ENCODE peak calls at places on chromosomes 2 and 18, in seven cellular contexts. B, R, W, U, J, O and N are unnamed samples.
A peak's percentile ranks its signal among the peaks of the same experiment; 100 is the strongest.

GRCh38 chr2:2877427-2877826 is 500.2 kb downstream of the EIPR1 start:
- DNase-seq in W (no peak), U (no peak), J (no peak), B (no peak), O (no peak), R (no peak), N (peak; percentile 55)

GRCh38 chr18:61703508-61703907 is 189.3 kb downstream of the RNF152 start:
- DNase-seq in O (no peak), W (no peak), R (no peak), J (no peak), U (no peak), B (no peak), N (no peak)

GRCh38 chr18:79819951-79820351 is 22.2 kb downstream of the KCNG2 start:
- DNase-seq in J (no peak), U (no peak), R (no peak), O (peak; percentile 38), W (no peak), B (no peak), N (no peak)

GRCh38 chr18:2716394-2717326 is 61.1 kb downstream of the SMCHD1 start:
- DNase-seq in B (no peak), U (no peak), J (no peak), O (no peak), W (no peak), R (no peak), N (no peak)

GRCh38 chr2:68453761-68454360 is 13.2 kb downstream of the FBXO48 start:
- DNase-seq in O (no peak), W (no peak), U (no peak), R (no peak), J (no peak), B (no peak), N (no peak)

GRCh38 chr2:33395660-33396249 is 80.7 kb upstream of the RASGRP3 start:
- DNase-seq in W (peak; percentile 63), R (no peak), U (no peak), O (peak; percentile 52), B (peak; percentile 45), J (peak; percentile 78), N (no peak)

GRCh38 chr2:152500777-152501176 is 165.8 kb downstream of the FMNL2 start:
- DNase-seq in O (no peak), W (no peak), U (no peak), R (no peak), J (no peak), B (no peak), N (no peak)

GRCh38 chr2:161100216-161100615 is 60.0 kb upstream of the TANK start:
- DNase-seq in R (no peak), W (no peak), O (no peak), J (no peak), B (no peak), U (no peak), N (no peak)

GRCh38 chr2:192161670-192162290 is 33.0 kb downstream of the TMEFF2 start:
- DNase-seq in O (no peak), U (no peak), B (no peak), W (no peak), R (no peak), J (no peak), N (no peak)

GRCh38 chr2:10234409-10235094 is 68.2 kb upstream of the HPCAL1 start:
- DNase-seq in R (no peak), U (peak; percentile 31), J (no peak), B (no peak), W (no peak), O (no peak), N (no peak)

GRCh38 chr18:22391571-22392359 is 25.9 kb downstream of the CTAGE1 start:
- DNase-seq in R (no peak), B (no peak), O (peak; percentile 67), W (peak; percentile 63), U (no peak), J (peak; percentile 23), N (no peak)

GRCh38 chr2:33597026-33597425 is 2.1 kb downstream of the FAM98A start:
- DNase-seq in R (no peak), W (no peak), B (no peak), U (no peak), O (no peak), J (no peak), N (no peak)

GRCh38 chr2:167844714-167845530 is 402.5 kb downstream of the STK39 start:
- DNase-seq in R (no peak), W (no peak), J (peak; percentile 3), B (no peak), U (no peak), O (no peak), N (no peak)

GRCh38 chr2:173797586-173798263 is 167.4 kb downstream of the SP3 start:
- DNase-seq in B (no peak), O (no peak), U (no peak), R (no peak), J (no peak), W (no peak), N (no peak)

GRCh38 chr2:216932806-216933579 is 73.1 kb upstream of the TNP1 start:
- DNase-seq in J (no peak), B (no peak), W (no peak), U (no peak), O (no peak), R (no peak), N (no peak)

GRCh38 chr2:217948897-217949296 is 53.9 kb downstream of the TNS1 start:
- DNase-seq in O (no peak), J (no peak), U (no peak), W (no peak), R (no peak), B (no peak), N (no peak)

GRCh38 chr2:24697792-24698191 is 95.4 kb downstream of the PTRHD1 start:
- DNase-seq in U (no peak), B (no peak), J (no peak), W (no peak), R (no peak), O (no peak), N (no peak)

GRCh38 chr2:102304711-102305591 is 6.4 kb upstream of the IL1RL1 start:
- DNase-seq in W (no peak), U (no peak), R (no peak), B (no peak), J (no peak), O (peak; percentile 6), N (no peak)

GRCh38 chr2:120611961-120612360 is 123.7 kb upstream of the GLI2 start:
- DNase-seq in R (no peak), W (peak; percentile 15), B (no peak), U (no peak), O (no peak), J (no peak), N (no peak)

GRCh38 chr2:120611016-120611415 is 124.7 kb upstream of the GLI2 start:
- DNase-seq in B (no peak), U (no peak), W (peak; percentile 23), R (no peak), O (no peak), J (no peak), N (no peak)

GRCh38 chr2:120607506-120607905 is 128.2 kb upstream of the GLI2 start:
- DNase-seq in U (peak; percentile 14), W (peak; percentile 16), B (no peak), R (no peak), O (no peak), J (no peak), N (no peak)

GRCh38 chr2:120607996-120608395 is 127.7 kb upstream of the GLI2 start:
- DNase-seq in U (peak; percentile 32), R (no peak), W (peak; percentile 33), B (no peak), J (no peak), O (no peak), N (no peak)

DNA sequence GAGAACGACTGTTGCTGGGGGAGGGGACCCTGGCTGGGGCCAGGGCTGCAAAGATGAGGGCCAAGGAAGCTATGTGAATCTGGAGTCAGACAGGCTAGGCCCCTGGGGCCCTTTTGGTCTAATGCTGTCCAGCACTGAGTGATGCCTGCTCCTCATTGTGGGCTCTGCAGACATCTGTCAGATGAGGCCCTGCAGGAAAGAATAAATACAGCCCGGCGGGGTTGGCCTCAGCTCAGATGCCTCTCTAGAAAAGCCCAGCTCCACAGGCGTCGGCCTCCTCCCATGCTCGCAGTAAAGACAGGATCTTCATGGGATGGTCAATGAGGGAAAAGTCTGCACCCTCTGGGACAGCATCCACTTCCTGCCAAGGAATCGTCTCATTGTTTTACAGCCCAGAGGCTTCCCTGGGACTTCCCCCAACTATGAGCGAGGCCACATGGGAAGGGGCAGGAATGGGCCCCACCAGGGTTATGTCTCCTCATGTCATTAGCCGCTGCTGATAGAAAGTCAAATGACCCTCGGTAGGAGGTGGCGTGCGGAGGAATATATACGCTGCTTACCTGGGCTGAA is 125.8 kb upstream of the GLI2 start:
- DNase-seq in U (no peak), O (no peak), J (no peak), R (no peak), B (no peak), W (peak; percentile 12), N (no peak)
- H3K27ac ChIP-seq in U (no peak overlapping the region), O (no peak overlapping the region), J (no peak overlapping the region), R (no peak overlapping the region), B (no peak overlapping the region), W (no peak overlapping the region), N (no peak overlapping the region)

GRCh38 chr18:13175266-13175665 is 43.3 kb upstream of the LDLRAD4 start:
- DNase-seq in U (no peak), W (no peak), O (no peak), J (no peak), R (no peak), B (no peak), N (no peak)
- H3K27ac ChIP-seq in U (no peak overlapping the region), W (no peak overlapping the region), O (no peak overlapping the region), J (no peak overlapping the region), R (no peak overlapping the region), B (no peak overlapping the region), N (no peak overlapping the region)

GRCh38 chr2:189163889-189164288 is 15.7 kb downstream of the COL5A2 start:
- DNase-seq in J (no peak), B (no peak), R (no peak), U (no peak), O (no peak), W (no peak), N (no peak)
- H3K27ac ChIP-seq in J (peak overlapping the region; percentile 55), B (no peak overlapping the region), R (no peak overlapping the region), U (no peak overlapping the region), O (no peak overlapping the region), W (peak overlapping the region; percentile 70), N (no peak overlapping the region)

GRCh38 chr18:6055711-6056110 is 160.4 kb upstream of the TMEM200C start:
- DNase-seq in J (no peak), B (no peak), W (no peak), U (no peak), R (no peak), O (no peak), N (no peak)
- H3K27ac ChIP-seq in J (peak overlapping the region; percentile 58), B (no peak overlapping the region), W (no peak overlapping the region), U (no peak overlapping the region), R (no peak overlapping the region), O (no peak overlapping the region), N (no peak overlapping the region)

GRCh38 chr2:165624139-165624803 is 154.8 kb downstream of the CSRNP3 start:
- DNase-seq in B (no peak), J (no peak), U (no peak), R (no peak), W (no peak), O (no peak), N (no peak)
- H3K27ac ChIP-seq in B (no peak overlapping the region), J (no peak overlapping the region), U (no peak overlapping the region), R (no peak overlapping the region), W (no peak overlapping the region), O (no peak overlapping the region), N (no peak overlapping the region)

GRCh38 chr2:53403836-53404413 is 363.7 kb upstream of the CHAC2 start:
- DNase-seq in W (no peak), U (no peak), O (no peak), J (peak; percentile 56), B (no peak), R (no peak), N (no peak)
- H3K27ac ChIP-seq in W (no peak overlapping the region), U (no peak overlapping the region), O (no peak overlapping the region), J (peak overlapping the region; percentile 49), B (no peak overlapping the region), R (no peak overlapping the region), N (no peak overlapping the region)